ENCODE peak calls at places on chromosomes 13 and 19, in five cellular contexts. B is mesendoderm, I is H1, G is mesenchymal stem cell, X is IMR-90. D is an unnamed sample.

GRCh38 chr13:85700909-85701308 is 98.3 kb downstream of the SLITRK6 start:
- DNase-seq in I (no peak), X (no peak), B (no peak), G (no peak), D (no peak)

GRCh38 chr19:49256691-49257090 is 68.3 kb downstream of the SLC6A16 start:
- DNase-seq in B (no peak), I (no peak), G (no peak), X (no peak), D (no peak)

GRCh38 chr19:13103961-13104847 is 1.5 kb upstream of the LYL1 start:
- DNase-seq in X (no peak), G (no peak), B (peak; percentile 33), I (no peak), D (peak; percentile 43)

GRCh38 chr19:33304760-33305647 is 2.7 kb upstream of the CEBPA start:
- DNase-seq in G (no peak), X (no peak), B (peak; percentile 72), I (no peak), D (peak; percentile 45)

GRCh38 chr13:34155931-34156607 is 338.1 kb downstream of the RFC3 start:
- DNase-seq in G (peak; percentile 89), I (no peak), B (peak; percentile 34), X (peak; percentile 39), D (peak; percentile 79)

GRCh38 chr13:98582947-98583346 is 6.0 kb upstream of the STK24 start:
- DNase-seq in B (no peak), X (no peak), G (no peak), I (no peak), D (peak; percentile 96)

GRCh38 chr13:42066542-42066941 is 18.1 kb downstream of the DGKH start:
- DNase-seq in G (peak; percentile 84), X (peak; percentile 97), I (no peak), B (no peak), D (peak; percentile 69)

GRCh38 chr19:1907563-1908363 is 2.6 kb downstream of the ADAT3 start:
- DNase-seq in I (no peak), B (no peak), X (no peak), G (no peak), D (peak; percentile 93)

GRCh38 chr19:46218160-46218559 is 11.4 kb upstream of the IGFL1 start:
- DNase-seq in X (peak; percentile 6), B (peak; percentile 80), G (peak; percentile 28), I (peak; percentile 38), D (peak; percentile 74)

GRCh38 chr19:13007292-13008045 is 12.2 kb downstream of the NFIX start:
- DNase-seq in G (no peak), I (no peak), B (no peak), X (no peak), D (no peak)

GRCh38 chr13:65417953-65418352 is 1812.2 kb downstream of the PCDH9 start:
- DNase-seq in B (no peak), I (no peak), X (no peak), G (peak; percentile 11), D (no peak)

GRCh38 chr13:23639672-23640275 is 69.6 kb downstream of the TNFRSF19 start:
- DNase-seq in B (no peak), I (no peak), G (no peak), X (no peak), D (no peak)

GRCh38 chr13:82766732-82767321 is 1115.4 kb downstream of the SLITRK1 start:
- DNase-seq in B (no peak), G (no peak), I (no peak), X (no peak), D (no peak)

GRCh38 chr13:83546476-83546875 is 335.8 kb downstream of the SLITRK1 start:
- DNase-seq in X (no peak), G (no peak), B (no peak), I (no peak), D (no peak)

GRCh38 chr19:18023596-18024212 is 15.7 kb downstream of the ARRDC2 start:
- DNase-seq in I (no peak), G (peak; percentile 85), B (no peak), X (no peak), D (no peak)

GRCh38 chr13:45224181-45224580 is 23.3 kb upstream of the KCTD4 start:
- DNase-seq in B (no peak), I (no peak), X (peak; percentile 55), G (no peak), D (no peak)

GRCh38 chr19:38289955-38290354 is 14.1 kb upstream of the C19orf33 start:
- DNase-seq in B (no peak), X (no peak), G (no peak), I (no peak), D (no peak)

GRCh38 chr13:105377452-105377851 is 1158.0 kb downstream of the EFNB2 start:
- DNase-seq in B (no peak), X (no peak), G (no peak), I (no peak), D (no peak)

GRCh38 chr13:111387945-111388600 is 67.6 kb downstream of the TEX29 start:
- DNase-seq in X (no peak), G (no peak), B (no peak), I (no peak), D (no peak)

GRCh38 chr19:35937345-35938281 is 1.4 kb downstream of the LRFN3 start:
- DNase-seq in X (no peak), I (no peak), B (peak; percentile 20), G (no peak), D (peak; percentile 36)

GRCh38 chr13:73870970-73871935 is 263.0 kb downstream of the KLF12 start:
- DNase-seq in X (peak; percentile 96), G (peak; percentile 89), I (no peak), B (peak; percentile 75), D (peak; percentile 72)

GRCh38 chr19:16226184-16226591 is 28.5 kb downstream of the AP1M1 start:
- DNase-seq in G (no peak), B (no peak), X (no peak), I (no peak), D (no peak)

GRCh38 chr13:98487016-98487415 is 89.9 kb downstream of the STK24 start:
- DNase-seq in I (no peak), B (no peak), X (peak; percentile 53), G (no peak), D (no peak)

GRCh38 chr19:16400911-16401675 is 70.7 kb downstream of the EPS15L1 start:
- DNase-seq in G (no peak), X (peak; percentile 4), B (no peak), I (no peak), D (no peak)

GRCh38 chr19:43594710-43595604 is 977 bp downstream of the IRGQ start:
- DNase-seq in X (peak; percentile 69), G (peak; percentile 85), I (no peak), B (peak; percentile 84), D (peak; percentile 77)

GRCh38 chr13:52846567-52847321 is 1.7 kb downstream of the PCDH8 start:
- DNase-seq in X (peak; percentile 2), G (no peak), B (peak; percentile 85), I (no peak), D (no peak)

GRCh38 chr13:43653980-43654379 is 132.8 kb downstream of the ENOX1 start:
- DNase-seq in B (no peak), I (no peak), X (no peak), G (no peak), D (no peak)

GRCh38 chr13:23960566-23961156 is 63.4 kb upstream of the C1QTNF9B start:
- DNase-seq in X (peak; percentile 60), G (peak; percentile 63), B (peak; percentile 67), I (no peak), D (peak; percentile 72)

GRCh38 chr19:7287716-7288115 is 6.5 kb downstream of the INSR start:
- DNase-seq in X (no peak), G (peak; percentile 61), I (no peak), B (no peak), D (peak; percentile 98)

GRCh38 chr19:50874185-50874584 is 946 bp downstream of the KLK2 start:
- DNase-seq in G (no peak), X (no peak), I (no peak), B (no peak), D (no peak)

GRCh38 chr19:50869479-50869878 is 3.8 kb upstream of the KLK2 start:
- DNase-seq in B (no peak), G (no peak), X (no peak), I (no peak), D (no peak)

GRCh38 chr19:50873056-50873455 is at the start of gene KLK2:
- DNase-seq in G (no peak), I (no peak), B (no peak), X (no peak), D (no peak)

GRCh38 chr19:50875795-50876422 is 2.7 kb downstream of the KLK2 start:
- DNase-seq in I (no peak), X (no peak), G (no peak), B (no peak), D (no peak)

DNA sequence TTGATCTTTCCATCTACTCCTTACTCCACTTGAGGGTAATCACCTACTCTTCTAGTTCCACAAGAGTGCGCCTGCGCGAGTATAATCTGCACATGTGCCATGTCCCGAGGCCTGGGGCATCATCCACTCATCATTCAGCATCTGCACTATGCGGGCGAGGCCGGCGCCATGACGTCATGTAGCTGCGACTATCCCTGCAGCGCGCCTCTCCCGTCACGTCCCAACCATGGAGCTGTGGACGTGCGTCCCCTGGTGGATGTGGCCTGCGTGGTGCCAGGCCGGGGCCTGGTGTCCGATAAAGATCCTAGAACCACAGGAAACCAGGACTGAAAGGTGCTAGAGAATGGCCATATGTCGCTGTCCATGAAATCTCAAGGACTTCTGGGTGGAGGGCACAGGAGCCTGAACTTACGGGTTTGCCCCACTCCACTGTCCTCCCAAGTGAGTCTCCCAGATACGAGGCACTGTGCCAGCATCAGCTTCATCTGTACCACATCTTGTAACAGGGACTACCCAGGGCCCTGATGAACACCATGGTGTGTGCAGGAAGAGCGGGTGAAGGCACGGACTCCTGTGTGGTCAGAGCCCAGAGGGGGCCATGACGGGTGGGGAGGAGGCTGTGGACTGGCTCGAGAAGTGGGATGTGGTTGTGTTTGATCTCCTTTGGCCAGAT is 2.7 kb upstream of the KLK2 start:
- DNase-seq in I (no peak), B (no peak), X (peak; percentile 3), G (no peak), D (peak; percentile 64)
- H3K18ac ChIP-seq in I (no peak overlapping the region), B (no peak overlapping the region), X (no peak overlapping the region), G (no peak overlapping the region), D (no peak overlapping the region)

GRCh38 chr13:49437705-49438104 is 6.2 kb downstream of the CAB39L start:
- DNase-seq in G (no peak), X (no peak), I (no peak), B (no peak), D (no peak)
- H3K4me3 ChIP-seq in G (no peak overlapping the region), X (no peak overlapping the region), I (no peak overlapping the region), B (no peak overlapping the region), D (no peak overlapping the region)

GRCh38 chr19:40174087-40174486 is 17.1 kb upstream of the MAP3K10 start:
- DNase-seq in X (no peak), I (no peak), G (no peak), B (no peak), D (no peak)
- H3K4me2 ChIP-seq in X (no peak overlapping the region), I (no peak overlapping the region), G (no peak overlapping the region), B (no peak overlapping the region), D (no peak overlapping the region)

GRCh38 chr19:3035542-3036118 is 6.5 kb upstream of the TLE2 start:
- DNase-seq in X (peak; percentile 99), I (peak; percentile 94), B (peak; percentile 100), G (peak; percentile 99), D (peak; percentile 97)
- H3K18ac ChIP-seq in X (peak overlapping the region; percentile 1), I (peak overlapping the region; percentile 100), B (peak overlapping the region; percentile 62), G (peak overlapping the region; percentile 92), D (no peak overlapping the region)